ENCODE peak calls at places on chromosome 15, in nine cellular contexts. Z is small intestine, O is GM23338, P is heart right ventricle, U is GM12865, L is IMR-90, Q is AG10803, H is OCI-LY7, A is lower lobe of right lung. S is an unnamed sample.

GRCh38 chr15:69132935-69133861 is 27.2 kb upstream of the GLCE start:
- DNase-seq in Z (no peak), O (no peak), P (no peak), U (no peak), L (no peak), Q (no peak), H (no peak), A (no peak), S (no peak)

GRCh38 chr15:74253276-74253921 is 17.3 kb downstream of the CCDC33 start:
- DNase-seq in Z (no peak), O (peak), P (no peak), U (peak), L (peak), Q (peak), H (peak), A (no peak), S (no peak)

GRCh38 chr15:92848464-92848851 is 51.7 kb upstream of the CHD2 start:
- DNase-seq in Z (no peak), O (no peak), P (no peak), U (no peak), L (no peak), Q (no peak), H (no peak), A (no peak), S (no peak)

GRCh38 chr15:66995257-66995656 is 70.1 kb upstream of the SMAD3 start:
- DNase-seq in Z (no peak), O (no peak), P (no peak), U (no peak), L (peak), Q (peak), H (no peak), A (no peak), S (no peak)

GRCh38 chr15:79989682-79990081 is 18.7 kb upstream of the BCL2A1 start:
- DNase-seq in Z (peak), O (no peak), P (no peak), U (no peak), L (peak), Q (peak), H (no peak), A (peak), S (no peak)

GRCh38 chr15:67906382-67906781 is 66.5 kb upstream of the RNU6-1 start:
- DNase-seq in Z (no peak), O (peak), P (no peak), U (no peak), L (peak), Q (no peak), H (peak), A (no peak), S (no peak)

GRCh38 chr15:41780266-41780665 is 6.0 kb downstream of the MAPKBP1 start:
- DNase-seq in Z (no peak), O (no peak), P (no peak), U (no peak), L (peak), Q (no peak), H (no peak), A (no peak), S (no peak)

GRCh38 chr15:69388259-69388658 is 25.9 kb upstream of the KIF23 start:
- DNase-seq in Z (no peak), O (no peak), P (no peak), U (no peak), L (no peak), Q (peak), H (no peak), A (no peak), S (no peak)

GRCh38 chr15:29687939-29688884 is 134.1 kb downstream of the TJP1 start:
- DNase-seq in Z (peak), O (no peak), P (no peak), U (no peak), L (no peak), Q (no peak), H (no peak), A (no peak), S (no peak)

GRCh38 chr15:88031461-88031860 is 225.1 kb downstream of the NTRK3 start:
- DNase-seq in Z (no peak), O (no peak), P (no peak), U (no peak), L (no peak), Q (no peak), H (no peak), A (no peak), S (no peak)

GRCh38 chr15:73233623-73234022 is 135.1 kb downstream of the HCN4 start:
- DNase-seq in Z (no peak), O (no peak), P (no peak), U (no peak), L (peak), Q (no peak), H (no peak), A (no peak), S (no peak)

GRCh38 chr15:74375303-74375693 is 7.9 kb upstream of the CYP11A1 start:
- DNase-seq in Z (peak), O (peak), P (peak), U (peak), L (peak), Q (peak), H (peak), A (peak), S (peak)

GRCh38 chr15:60255390-60255789 is 142.4 kb downstream of the ANXA2 start:
- DNase-seq in Z (peak), O (no peak), P (no peak), U (peak), L (no peak), Q (no peak), H (no peak), A (no peak), S (no peak)

GRCh38 chr15:91456251-91456718 is 356.2 kb downstream of the SV2B start:
- DNase-seq in Z (no peak), O (no peak), P (no peak), U (no peak), L (peak), Q (peak), H (no peak), A (no peak), S (no peak)

GRCh38 chr15:77685082-77685815 is 52.5 kb upstream of the LINGO1 start:
- DNase-seq in Z (no peak), O (no peak), P (no peak), U (no peak), L (no peak), Q (no peak), H (no peak), A (no peak), S (no peak)

GRCh38 chr15:73265536-73266153 is 103.1 kb downstream of the HCN4 start:
- DNase-seq in Z (peak), O (peak), P (no peak), U (peak), L (peak), Q (peak), H (peak), A (no peak), S (peak)

GRCh38 chr15:71295242-71296031 is 180.2 kb downstream of the THSD4 start:
- DNase-seq in Z (no peak), O (no peak), P (no peak), U (peak), L (peak), Q (peak), H (no peak), A (no peak), S (no peak)

GRCh38 chr15:64050281-64051092 is 4.2 kb upstream of the DAPK2 start:
- DNase-seq in Z (no peak), O (no peak), P (no peak), U (no peak), L (no peak), Q (no peak), H (no peak), A (no peak), S (no peak)

GRCh38 chr15:73183071-73183470 is 130.8 kb downstream of the NEO1 start:
- DNase-seq in Z (no peak), O (peak), P (no peak), U (no peak), L (no peak), Q (no peak), H (no peak), A (no peak), S (no peak)

GRCh38 chr15:74307827-74308642 is 59.4 kb downstream of the CYP11A1 start:
- DNase-seq in Z (peak), O (peak), P (peak), U (peak), L (peak), Q (peak), H (peak), A (no peak), S (peak)

GRCh38 chr15:52277575-52277974 is 18.0 kb downstream of the MYO5C start:
- DNase-seq in Z (no peak), O (no peak), P (no peak), U (no peak), L (no peak), Q (no peak), H (no peak), A (no peak), S (no peak)

GRCh38 chr15:73686781-73687256 is 2.6 kb downstream of the CD276 start:
- DNase-seq in Z (no peak), O (no peak), P (no peak), U (no peak), L (peak), Q (peak), H (no peak), A (no peak), S (no peak)

GRCh38 chr15:82079736-82080135 is 33.9 kb upstream of the MEX3B start:
- DNase-seq in Z (no peak), O (no peak), P (no peak), U (no peak), L (peak), Q (peak), H (no peak), A (no peak), S (no peak)

GRCh38 chr15:28963711-28964081 is 77.9 kb downstream of the APBA2 start:
- DNase-seq in Z (no peak), O (no peak), P (no peak), U (peak), L (no peak), Q (no peak), H (no peak), A (no peak), S (no peak)

GRCh38 chr15:48645558-48646330 is at the start of gene FBN1:
- DNase-seq in Z (peak), O (peak), P (peak), U (peak), L (peak), Q (peak), H (no peak), A (peak), S (peak)

GRCh38 chr15:38705421-38706219 is 141.0 kb upstream of the RASGRP1 start:
- DNase-seq in Z (no peak), O (peak), P (no peak), U (no peak), L (no peak), Q (peak), H (no peak), A (no peak), S (no peak)

GRCh38 chr15:40855706-40856234 is 11.9 kb downstream of the SPINT1 start:
- DNase-seq in Z (no peak), O (no peak), P (no peak), U (no peak), L (no peak), Q (no peak), H (no peak), A (no peak), S (no peak)

GRCh38 chr15:91456921-91457320 is 356.9 kb downstream of the SV2B start:
- DNase-seq in Z (no peak), O (no peak), P (no peak), U (no peak), L (peak), Q (no peak), H (no peak), A (no peak), S (no peak)

DNA sequence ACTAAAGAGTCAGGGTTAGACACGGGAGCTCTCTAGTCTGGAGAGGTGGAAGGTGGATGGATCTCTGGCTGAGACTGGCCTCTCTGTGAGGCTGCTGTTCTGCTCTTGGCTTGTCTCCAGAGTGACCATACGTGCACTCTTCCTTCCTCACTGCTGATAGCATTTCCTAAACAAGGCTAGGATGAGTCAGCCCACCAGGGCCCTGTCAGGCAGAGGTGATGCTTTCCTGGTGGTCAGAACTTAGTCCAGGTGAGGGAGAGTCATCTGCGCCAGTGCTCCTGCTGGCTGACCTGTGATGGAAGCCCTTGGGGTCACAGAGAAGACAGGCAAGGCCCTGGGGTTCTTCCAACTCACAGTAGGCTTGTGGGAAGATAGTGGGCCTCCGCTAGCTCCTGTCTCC is 16.3 kb downstream of the ALPK3 start:
- DNase-seq in Z (no peak), O (no peak), P (no peak), U (no peak), L (peak), Q (peak), H (no peak), A (no peak), S (no peak)
- H3K4me3 ChIP-seq in Z (no peak), O (no peak), P (no peak), U (no peak), L (no peak), Q (no peak), H (no peak), A (no peak), S (no peak)

GRCh38 chr15:90174140-90174891 is 26.8 kb upstream of the SEMA4B start:
- DNase-seq in Z (no peak), O (peak), P (peak), U (no peak), L (no peak), Q (peak), H (no peak), A (peak), S (no peak)
- H3K4me3 ChIP-seq in Z (no peak), O (no peak), P (no peak), U (no peak), L (no peak), Q (no peak), H (no peak), A (no peak), S (no peak)

GRCh38 chr15:58386641-58387040 is 45.1 kb upstream of the LIPC start:
- DNase-seq in Z (no peak), O (no peak), P (no peak), U (no peak), L (no peak), Q (no peak), H (no peak), A (no peak), S (no peak)

GRCh38 chr15:58384667-58385066 is 47.1 kb upstream of the LIPC start:
- DNase-seq in Z (no peak), O (no peak), P (no peak), U (no peak), L (no peak), Q (no peak), H (no peak), A (no peak), S (no peak)

GRCh38 chr15:58386081-58386480 is 45.7 kb upstream of the LIPC start:
- DNase-seq in Z (no peak), O (no peak), P (no peak), U (no peak), L (no peak), Q (no peak), H (no peak), A (no peak), S (no peak)

GRCh38 chr15:58381696-58382095 is 50.1 kb upstream of the LIPC start:
- DNase-seq in Z (no peak), O (no peak), P (no peak), U (no peak), L (peak), Q (no peak), H (no peak), A (no peak), S (no peak)

DNA sequence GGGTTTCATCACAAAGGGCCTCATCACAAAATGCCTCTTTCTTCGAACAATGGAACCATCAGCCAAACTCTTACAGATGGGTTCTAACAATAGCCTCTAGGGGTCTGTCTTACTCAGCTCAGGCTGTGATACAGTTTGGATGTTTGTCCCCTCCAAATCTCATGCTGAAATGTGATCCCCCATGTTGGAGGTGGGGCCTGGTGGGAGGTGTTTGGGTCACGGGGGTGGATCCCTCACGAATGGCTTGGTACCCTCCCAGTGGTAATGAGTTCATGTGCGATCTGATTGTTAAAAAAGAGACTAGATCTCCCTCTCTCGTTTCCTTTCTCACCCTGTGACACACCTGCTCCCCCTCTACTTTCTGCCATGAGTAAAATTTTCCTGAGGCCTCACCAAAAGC is 47.9 kb upstream of the LIPC start:
- DNase-seq in Z (no peak), O (peak), P (no peak), U (no peak), L (no peak), Q (no peak), H (no peak), A (no peak), S (peak)
- H3K4me3 ChIP-seq in Z (no peak), O (no peak), P (no peak), U (no peak), L (no peak), Q (no peak), H (no peak), A (no peak), S (no peak)

GRCh38 chr15:83306561-83306960 is 22.1 kb upstream of the BNC1 start:
- DNase-seq in Z (no peak), O (no peak), P (no peak), U (no peak), L (peak), Q (no peak), H (no peak), A (no peak), S (no peak)
- H3K4me3 ChIP-seq in Z (no peak), O (no peak), P (no peak), U (no peak), L (no peak), Q (no peak), H (no peak), A (no peak), S (no peak)

S was measured in Jurkat, Clone E6-1.